ENCODE peak calls at places on chromosome 16, in eight cellular contexts. B is ovary; T is CD8-positive, alpha-beta T cell; F is CD8-positive, alpha-beta memory T cell; G is breast epithelium; R is neural progenitor cell; S is lung; M is endodermal cell. C is an unnamed sample.

GRCh38 chr16:88456356-88457292 is 3.5 kb downstream of the ZFPM1 start:
- DNase-seq in B (no peak), T (peak; percentile 60), F (peak; percentile 40), G (no peak), R (no peak), S (no peak), M (no peak), C (no peak)

GRCh38 chr16:27446721-27447120 is 44.7 kb downstream of the IL21R start:
- DNase-seq in B (no peak), T (peak; percentile 91), F (peak; percentile 84), G (no peak), R (no peak), S (no peak), M (no peak), C (peak; percentile 79)

GRCh38 chr16:8655184-8655717 is 19.2 kb upstream of the ABAT start:
- DNase-seq in B (no peak), T (no peak), F (no peak), G (no peak), R (peak; percentile 49), S (peak; percentile 41), M (peak; percentile 85), C (no peak)

GRCh38 chr16:70160388-70160787 is 13.2 kb upstream of the CLEC18C start:
- DNase-seq in B (no peak), T (peak; percentile 47), F (no peak), G (no peak), R (no peak), S (no peak), M (no peak), C (no peak)

GRCh38 chr16:76668207-76668725 is 391.1 kb downstream of the CNTNAP4 start:
- DNase-seq in B (no peak), T (no peak), F (no peak), G (no peak), R (peak; percentile 61), S (no peak), M (peak; percentile 77), C (no peak)

GRCh38 chr16:79212114-79212791 is 388.3 kb downstream of the MAF start:
- DNase-seq in B (no peak), T (no peak), F (no peak), G (no peak), R (peak; percentile 54), S (no peak), M (peak; percentile 48), C (no peak)

GRCh38 chr16:69481901-69482341 is 57.5 kb downstream of the CYB5B start:
- DNase-seq in B (peak; percentile 87), T (no peak), F (no peak), G (peak; percentile 89), R (no peak), S (peak; percentile 82), M (peak; percentile 67), C (no peak)

GRCh38 chr16:57091200-57091989 is 988 bp upstream of the CPNE2 start:
- DNase-seq in B (peak; percentile 69), T (no peak), F (no peak), G (peak; percentile 22), R (peak; percentile 31), S (peak; percentile 52), M (peak; percentile 87), C (no peak)

GRCh38 chr16:12538667-12539081 is 265.0 kb downstream of the CPPED1 start:
- DNase-seq in B (no peak), T (no peak), F (no peak), G (peak; percentile 22), R (no peak), S (no peak), M (no peak), C (no peak)

GRCh38 chr16:85083051-85083639 is 29.1 kb downstream of the CIBAR2 start:
- DNase-seq in B (no peak), T (no peak), F (no peak), G (no peak), R (peak; percentile 82), S (no peak), M (peak; percentile 75), C (no peak)

GRCh38 chr16:27951752-27952151 is 111.8 kb downstream of the GSG1L start:
- DNase-seq in B (no peak), T (no peak), F (no peak), G (no peak), R (no peak), S (no peak), M (no peak), C (no peak)

GRCh38 chr16:7938175-7938574 is 605.5 kb downstream of the RBFOX1 start:
- DNase-seq in B (no peak), T (no peak), F (no peak), G (no peak), R (no peak), S (no peak), M (no peak), C (no peak)

GRCh38 chr16:48526058-48526957 is 83.7 kb downstream of the N4BP1 start:
- DNase-seq in B (no peak), T (no peak), F (no peak), G (no peak), R (peak; percentile 55), S (no peak), M (peak; percentile 93), C (no peak)

GRCh38 chr16:3010510-3010909 is 2.2 kb upstream of the CLDN9 start:
- DNase-seq in B (no peak), T (no peak), F (no peak), G (no peak), R (no peak), S (no peak), M (no peak), C (no peak)

GRCh38 chr16:72989203-72989991 is 58.5 kb downstream of the ZFHX3 start:
- DNase-seq in B (no peak), T (no peak), F (no peak), G (no peak), R (no peak), S (no peak), M (no peak), C (no peak)

GRCh38 chr16:23318639-23319038 is 16.5 kb downstream of the SCNN1B start:
- DNase-seq in B (no peak), T (no peak), F (no peak), G (no peak), R (no peak), S (peak; percentile 87), M (no peak), C (no peak)

GRCh38 chr16:65601781-65602180 is 479.9 kb upstream of the CDH11 start:
- DNase-seq in B (no peak), T (no peak), F (no peak), G (no peak), R (no peak), S (no peak), M (no peak), C (no peak)

DNA sequence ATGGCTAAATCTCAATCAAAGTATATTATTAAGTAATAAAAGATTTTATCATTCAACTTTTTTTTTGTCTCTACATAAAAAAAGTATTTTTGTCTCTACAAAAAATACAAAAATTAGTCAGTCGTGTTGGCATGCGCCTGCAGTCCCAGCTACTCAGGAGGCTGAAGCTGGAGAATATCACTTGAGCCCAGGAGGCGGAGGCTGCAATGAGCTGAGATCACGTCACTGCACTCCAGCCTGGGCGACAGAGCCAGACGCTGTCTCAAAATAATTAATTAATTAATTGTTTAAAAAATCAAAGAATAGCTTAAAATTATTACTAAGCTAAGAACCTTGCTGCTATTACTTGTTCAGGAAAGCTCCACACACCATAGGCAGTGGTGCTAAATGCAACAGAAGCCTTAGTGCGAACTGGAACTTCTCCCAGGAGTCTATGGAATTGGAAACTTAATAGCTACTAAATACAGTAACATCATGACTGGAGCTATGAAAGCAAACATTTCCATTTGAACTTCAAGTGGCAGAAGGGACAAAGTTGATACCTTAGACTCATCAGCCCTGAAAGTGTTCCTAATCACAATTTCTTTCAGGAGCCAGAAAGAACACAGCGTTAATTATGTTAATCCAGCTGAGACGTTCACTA is 22.6 kb downstream of the ADCY9 start:
- DNase-seq in B (no peak), T (no peak), F (no peak), G (no peak), R (no peak), S (no peak), M (no peak), C (no peak)
- H3K27ac ChIP-seq in B (no peak overlapping the region), T (no peak overlapping the region), F (no peak overlapping the region), G (no peak overlapping the region), R (no peak overlapping the region), S (peak overlapping the region; percentile 90), M (no peak overlapping the region), C (no peak overlapping the region)

GRCh38 chr16:51394401-51394800 is 243.3 kb upstream of the SALL1 start:
- DNase-seq in B (no peak), T (no peak), F (no peak), G (no peak), R (no peak), S (no peak), M (no peak), C (no peak)

GRCh38 chr16:51390877-51391276 is 239.8 kb upstream of the SALL1 start:
- DNase-seq in B (no peak), T (no peak), F (no peak), G (no peak), R (peak; percentile 48), S (no peak), M (no peak), C (no peak)

GRCh38 chr16:51392651-51393187 is 241.6 kb upstream of the SALL1 start:
- DNase-seq in B (peak; percentile 57), T (no peak), F (no peak), G (no peak), R (peak; percentile 37), S (no peak), M (peak; percentile 54), C (no peak)

GRCh38 chr16:51391798-51392511 is 240.9 kb upstream of the SALL1 start:
- DNase-seq in B (no peak), T (no peak), F (no peak), G (no peak), R (peak; percentile 78), S (no peak), M (peak; percentile 90), C (no peak)

GRCh38 chr16:51393381-51394005 is 242.4 kb upstream of the SALL1 start:
- DNase-seq in B (no peak), T (no peak), F (no peak), G (no peak), R (no peak), S (no peak), M (no peak), C (no peak)
- H3K4me3 ChIP-seq in B (no peak overlapping the region), T (no peak overlapping the region), F (no peak overlapping the region), G (no peak overlapping the region), R (no peak overlapping the region), S (no peak overlapping the region), M (no peak overlapping the region), C (no peak overlapping the region)

DNA sequence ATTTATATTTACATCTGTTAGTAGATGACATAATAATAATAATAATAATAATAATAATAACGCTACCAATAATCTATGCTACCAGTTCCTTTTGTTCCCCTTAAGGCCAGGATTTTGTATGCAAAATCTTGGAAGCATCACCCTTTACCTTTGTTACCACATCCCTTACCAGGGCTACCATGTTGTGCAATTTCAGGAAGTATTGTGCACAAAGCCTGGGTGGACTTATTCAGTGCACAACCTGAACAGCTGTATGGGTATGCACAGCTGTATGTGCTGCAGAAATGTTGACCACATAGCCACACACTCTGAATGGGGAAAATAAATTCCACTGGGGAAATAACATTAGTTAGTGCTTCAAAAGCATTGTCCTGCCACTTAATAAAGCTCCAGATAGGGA is 19.9 kb upstream of the CALB2 start:
- DNase-seq in B (no peak), T (no peak), F (no peak), G (no peak), R (no peak), S (no peak), M (no peak), C (no peak)
- H3K27me3 ChIP-seq in B (no peaks in the 10 kb centered on the region), T (no peaks in the 10 kb centered on the region), F (no peaks in the 10 kb centered on the region), G (no peaks in the 10 kb centered on the region), R (no peaks in the 10 kb centered on the region), S (no peaks in the 10 kb centered on the region), M (no peaks in the 10 kb centered on the region), C (no peaks in the 10 kb centered on the region)

GRCh38 chr16:14015461-14015860 is 55.7 kb upstream of the MRTFB start:
- DNase-seq in B (no peak), T (no peak), F (no peak), G (no peak), R (no peak), S (no peak), M (no peak), C (no peak)
- H3K27ac ChIP-seq in B (no peak overlapping the region), T (no peak overlapping the region), F (no peak overlapping the region), G (peak overlapping the region; percentile 81), R (no peak overlapping the region), S (peak overlapping the region; percentile 1), M (no peak overlapping the region), C (no peak overlapping the region)

C was measured in naive thymus-derived CD4-positive, alpha-beta T cell.